ENCODE peak calls at places on chromosomes 2 and 18, in four cellular contexts. O, R, F and Z are unnamed samples.

GRCh38 chr2:234679766-234680687 is 183.1 kb upstream of the ARL4C start:
- DNase-seq in O (peak; percentile 98), F (no peak), R (no peak), Z (no peak)

GRCh38 chr2:175698076-175698475 is 304.0 kb downstream of the LNPK start:
- DNase-seq in O (no peak), F (no peak), R (no peak), Z (no peak)

GRCh38 chr2:160666019-160666676 is 172.5 kb upstream of the RBMS1 start:
- DNase-seq in R (peak; percentile 17), O (peak; percentile 46), F (no peak), Z (no peak)

GRCh38 chr18:44725300-44726096 is 44.8 kb downstream of the SETBP1 start:
- DNase-seq in O (no peak), F (no peak), R (peak; percentile 71), Z (no peak)

GRCh38 chr2:634041-634440 is 43.2 kb downstream of the TMEM18 start:
- DNase-seq in O (no peak), F (no peak), R (no peak), Z (no peak)

GRCh38 chr2:37324786-37325624 is at the start of gene PRKD3:
- DNase-seq in F (no peak), O (peak; percentile 27), R (no peak), Z (no peak)

GRCh38 chr18:3624818-3625716 is 175.1 kb downstream of the TGIF1 start:
- DNase-seq in F (no peak), O (no peak), R (no peak), Z (no peak)

GRCh38 chr2:34848132-34848531 is 1249.0 kb upstream of the FAM98A start:
- DNase-seq in F (no peak), R (no peak), O (no peak), Z (no peak)

GRCh38 chr2:65057391-65058052 is 1.3 kb downstream of the CEP68 start:
- DNase-seq in O (peak; percentile 27), F (no peak), R (peak; percentile 76), Z (no peak)

GRCh38 chr2:231110551-231110950 is 14.3 kb downstream of the HTR2B start:
- DNase-seq in R (no peak), O (no peak), F (no peak), Z (no peak)

GRCh38 chr2:52629944-52630343 is 1137.7 kb upstream of the CHAC2 start:
- DNase-seq in R (no peak), O (no peak), F (no peak), Z (no peak)

GRCh38 chr2:24885221-24886113 is 34.6 kb downstream of the ADCY3 start:
- DNase-seq in F (no peak), R (no peak), O (no peak), Z (no peak)

GRCh38 chr2:172446524-172447063 is 19.2 kb downstream of the ITGA6 start:
- DNase-seq in F (no peak), R (no peak), O (no peak), Z (no peak)

GRCh38 chr2:179454443-179455218 is 190.0 kb upstream of the SESTD1 start:
- DNase-seq in O (peak; percentile 23), R (no peak), F (no peak), Z (no peak)

GRCh38 chr2:99880148-99880983 is 262.0 kb downstream of the AFF3 start:
- DNase-seq in O (no peak), F (no peak), R (no peak), Z (no peak)

GRCh38 chr2:27123302-27124150 is at the start of gene ABHD1:
- DNase-seq in O (peak; percentile 59), R (no peak), F (no peak), Z (no peak)

GRCh38 chr2:128640166-128640846 is 321.6 kb upstream of the HS6ST1 start:
- DNase-seq in R (no peak), F (no peak), O (no peak), Z (no peak)

GRCh38 chr2:110820128-110820527 is 87.8 kb downstream of the ACOXL start:
- DNase-seq in F (no peak), O (no peak), R (peak; percentile 47), Z (no peak)

GRCh38 chr2:214169736-214170135 is 241.1 kb upstream of the VWC2L start:
- DNase-seq in F (no peak), O (no peak), R (no peak), Z (no peak)

GRCh38 chr18:22468554-22468891 is 50.8 kb upstream of the CTAGE1 start:
- DNase-seq in F (no peak), R (no peak), O (no peak), Z (no peak)

GRCh38 chr18:22465859-22466602 is 48.3 kb upstream of the CTAGE1 start:
- DNase-seq in F (no peak), O (peak; percentile 70), R (no peak), Z (no peak)

GRCh38 chr18:22466608-22467390 is 49.1 kb upstream of the CTAGE1 start:
- DNase-seq in R (no peak), O (peak; percentile 58), F (no peak), Z (no peak)

GRCh38 chr18:22469061-22469689 is 51.5 kb upstream of the CTAGE1 start:
- DNase-seq in F (no peak), O (no peak), R (no peak), Z (no peak)

DNA sequence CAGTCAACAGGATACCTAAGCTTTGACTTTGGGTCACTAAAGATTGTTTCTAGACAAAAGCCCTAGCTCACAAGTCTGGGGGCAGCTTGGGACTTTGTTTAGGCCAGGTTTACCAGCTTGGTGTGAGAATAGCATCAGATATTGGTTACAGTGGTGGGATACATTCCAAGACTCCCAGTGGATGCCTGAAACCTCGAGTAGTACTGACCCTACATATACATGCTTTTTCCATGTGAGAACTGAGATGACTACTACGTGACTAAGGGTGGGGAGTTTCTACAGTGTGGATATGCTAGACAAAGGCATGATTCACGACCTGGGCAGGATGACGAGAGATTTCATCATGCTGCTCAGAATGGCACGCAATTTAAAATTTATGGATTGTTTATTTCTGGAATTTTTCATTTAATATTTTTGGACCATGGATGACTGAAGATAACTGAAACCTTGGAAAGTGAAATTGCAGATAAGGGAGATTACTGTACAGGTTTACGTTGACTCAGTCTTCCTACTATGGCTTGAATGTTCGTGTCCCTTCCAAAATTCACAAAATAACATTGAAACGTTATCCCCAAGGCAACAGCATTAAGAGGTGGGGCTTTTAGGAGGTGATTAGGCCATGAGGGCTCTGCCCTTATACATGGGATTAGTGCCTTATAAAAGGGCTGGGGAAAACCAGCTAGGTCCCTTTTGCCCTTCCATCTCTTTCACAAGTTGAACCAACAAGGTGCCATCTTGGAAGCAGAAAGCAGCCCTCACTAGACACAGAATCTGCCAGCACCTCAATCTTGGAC is 50.2 kb upstream of the CTAGE1 start:
- DNase-seq in R (no peak), O (no peak), F (no peak), Z (no peak)
- TF ChIP-seq ZNF274 in R (no peak), O (no peak), F (no peak), Z (no peak)

DNA sequence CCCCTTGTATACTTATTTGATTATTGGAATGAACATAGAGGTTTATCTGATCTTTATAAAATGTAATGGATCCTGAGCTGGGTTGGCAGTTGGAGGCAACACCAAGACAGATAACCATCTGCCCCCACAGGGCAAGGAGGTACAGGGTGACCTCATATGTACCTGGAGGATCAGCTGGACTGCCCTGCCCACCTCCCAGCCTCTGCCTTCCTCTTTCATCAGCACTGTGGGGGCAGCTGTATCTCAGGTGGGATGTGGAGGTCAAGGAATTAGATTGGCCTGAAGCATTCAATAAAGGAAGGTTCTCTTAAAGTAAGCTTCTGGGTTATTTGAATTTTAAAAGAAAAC is 92.6 kb downstream of the LYPD6 start:
- DNase-seq in F (no peak), O (no peak), R (no peak), Z (no peak)
- H3K27me3 ChIP-seq in F (no peaks in the 10 kb centered on the region), O (no peaks in the 10 kb centered on the region), R (peaks cover 2% of the 10 kb centered on the region), Z (no peaks in the 10 kb centered on the region)

GRCh38 chr2:238848941-238849853 is 1.3 kb downstream of the TWIST2 start:
- DNase-seq in F (no peak), O (no peak), R (no peak), Z (no peak)

GRCh38 chr2:238851751-238852150 is 3.9 kb downstream of the TWIST2 start:
- DNase-seq in O (no peak), R (no peak), F (no peak), Z (no peak)

GRCh38 chr2:238851026-238851425 is 3.1 kb downstream of the TWIST2 start:
- DNase-seq in O (no peak), R (no peak), F (no peak), Z (no peak)

GRCh38 chr2:238848566-238848940 is 668 bp downstream of the TWIST2 start:
- DNase-seq in O (no peak), R (no peak), F (no peak), Z (no peak)

DNA sequence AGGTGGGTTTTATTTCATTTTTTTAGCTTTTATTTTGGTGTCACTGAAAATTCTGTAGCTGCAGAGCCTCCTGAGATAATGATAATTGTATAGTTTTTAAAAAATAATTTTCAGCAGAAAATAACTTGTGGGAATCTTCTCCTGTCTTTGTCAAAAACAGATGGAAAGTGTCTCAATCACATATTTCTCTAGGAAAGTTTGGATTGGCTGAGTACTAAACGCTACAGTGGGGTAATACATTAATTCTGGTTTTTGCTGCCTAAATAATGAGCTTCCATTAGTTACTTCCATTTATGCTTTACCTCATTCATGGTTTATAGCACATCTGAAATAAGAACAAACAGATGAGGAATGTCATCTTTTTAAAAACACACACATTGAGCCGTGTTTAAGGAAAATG is 2.2 kb downstream of the TWIST2 start:
- DNase-seq in R (no peak), O (no peak), F (no peak), Z (no peak)
- TF ChIP-seq SUZ12 in R (no peak), O (no peak), F (no peak), Z (no peak)

GRCh38 chr2:133092571-133092970 is 422.6 kb upstream of the LYPD1 start:
- DNase-seq in F (no peak), O (no peak), R (no peak), Z (no peak)

DNA sequence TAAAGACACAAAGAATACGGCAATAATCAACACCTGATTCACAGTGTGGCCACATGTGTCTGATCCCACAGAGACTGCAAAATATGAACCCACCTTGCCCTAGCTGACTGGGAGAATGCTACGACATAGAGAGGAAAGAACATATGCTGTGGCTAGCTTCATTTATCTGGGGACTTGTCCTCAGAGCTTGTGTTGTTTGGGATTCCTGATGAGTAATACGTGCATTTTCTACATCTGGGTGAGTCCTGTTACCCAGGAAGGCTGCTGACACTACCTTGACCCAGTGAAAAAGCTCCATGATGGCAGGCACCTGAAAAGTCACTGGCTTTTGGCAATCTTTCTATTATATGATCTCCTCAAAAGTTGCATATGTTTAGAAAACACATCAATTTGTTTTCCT is 427.7 kb upstream of the LYPD1 start:
- DNase-seq in O (no peak), F (no peak), R (no peak), Z (no peak)
- TF ChIP-seq ZNF274 in O (no peak), F (no peak), R (no peak), Z (no peak)

DNA sequence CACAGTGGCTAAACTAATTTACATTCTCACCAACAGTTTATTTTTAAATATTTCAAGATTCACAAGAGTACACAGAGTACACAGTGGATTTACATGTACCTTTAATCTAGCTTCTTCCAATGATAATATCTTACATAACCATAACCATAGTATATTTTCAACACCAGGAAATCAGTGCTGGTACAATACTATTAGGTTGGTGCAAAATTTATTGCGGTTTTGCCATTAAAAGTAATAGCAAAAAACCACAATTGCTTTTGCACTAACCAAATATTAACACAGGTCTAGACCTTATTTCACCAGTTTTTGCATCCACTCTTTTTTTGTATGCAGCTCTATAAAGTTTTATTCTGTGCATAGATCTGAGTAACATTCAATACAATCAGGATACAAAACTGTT is 163.0 kb downstream of the SCG2 start:
- DNase-seq in R (no peak), F (no peak), O (no peak), Z (no peak)
- H3K27me3 ChIP-seq in R (no peaks in the 10 kb centered on the region), F (peaks cover 1% of the 10 kb centered on the region), O (no peaks in the 10 kb centered on the region), Z (no peaks in the 10 kb centered on the region)